ENCODE peak calls at places on chromosomes 6 and 20, in nine cellular contexts. O is CD8-positive, alpha-beta memory T cell; P is psoas muscle; Y is fibroblast of the aortic adventitia; S is smooth muscle cell of the brain vasculature; K is posterior cingulate gyrus; L is neuronal stem cell; Z is activated B cell treated with CpG ODN at 0.5 μM for 24 hours; V is SW 1271. D is an unnamed sample.

GRCh38 chr6:136921521-136921935 is 573 bp upstream of the SLC35D3 start:
- DNase-seq in P (peak), V (no peak), Y (no peak), S (no peak), Z (peak), L (peak), O (no peak), K (no peak), D (no peak)

GRCh38 chr6:139509167-139509566 is 134.7 kb upstream of the CITED2 start:
- DNase-seq in L (no peak), Y (no peak), Z (no peak), V (no peak), K (no peak), O (no peak), S (no peak), P (no peak), D (no peak)

GRCh38 chr6:70956191-70956450 is 739 bp downstream of the B3GAT2 start:
- DNase-seq in Y (no peak), Z (no peak), V (no peak), P (no peak), L (no peak), O (no peak), S (no peak), K (no peak), D (no peak)

GRCh38 chr20:1509237-1509636 is 18.0 kb upstream of the SIRPB2 start:
- DNase-seq in Y (peak), K (peak), V (no peak), P (no peak), Z (no peak), S (no peak), O (no peak), L (no peak), D (peak)

GRCh38 chr20:63082308-63082938 is 75.7 kb upstream of the BHLHE23 start:
- DNase-seq in L (peak), Z (no peak), Y (peak), P (no peak), O (no peak), K (peak), V (no peak), S (no peak), D (peak)

GRCh38 chr20:47576516-47577033 is 74.9 kb downstream of the NCOA3 start:
- DNase-seq in O (no peak), Z (no peak), V (peak), L (no peak), S (peak), P (no peak), Y (peak), K (peak), D (no peak)

GRCh38 chr6:20699402-20699801 is 165.1 kb downstream of the CDKAL1 start:
- DNase-seq in K (no peak), S (no peak), V (no peak), Y (no peak), Z (no peak), P (no peak), O (no peak), L (no peak), D (no peak)

GRCh38 chr20:2946988-2947961 is 74.0 kb downstream of the PTPRA start:
- DNase-seq in K (peak), P (no peak), Y (peak), S (peak), O (no peak), V (no peak), Z (no peak), L (peak), D (peak)

GRCh38 chr6:51019785-51020184 is 201.1 kb downstream of the TFAP2B start:
- DNase-seq in L (no peak), K (no peak), V (no peak), Z (no peak), O (no peak), P (no peak), Y (no peak), S (no peak), D (no peak)

GRCh38 chr20:58389324-58389967 is 417 bp downstream of the VAPB start:
- DNase-seq in V (no peak), P (peak), S (no peak), L (no peak), O (peak), Y (no peak), Z (no peak), K (no peak), D (peak)